ENCODE peak calls at places on chromosomes 4 and X, in ten cellular contexts. One of them, this sample, is unnamed.

GRCh38 chrX:118523920-118524319 is 28.3 kb downstream of the DOCK11 start:
- DNase-seq in NAMALWA: no peak
- DNase-seq in HT1080: no peak
- DNase-seq in PC-9: no peak
- DNase-seq in naive B cell: no peak
- DNase-seq in chondrocyte: no peak
- DNase-seq in SK-MEL-5: no peak
- DNase-seq in germinal center: no peak
- DNase-seq in stimulated activated CD4-positive, alpha-beta T cell treated with anti-CD3 and anti-CD28 coated beads, Interleukin-1b, Interleukin-23, amount 100 ng/mL, for 4 hours: no peak
- DNase-seq in nephron progenitor cell: no peak
- DNase-seq in this sample: no peak

GRCh38 chr4:182449960-182450359 is 206.8 kb downstream of the TENM3 start:
- DNase-seq in SK-MEL-5: no peak
- DNase-seq in germinal center: no peak
- DNase-seq in NAMALWA: no peak
- DNase-seq in chondrocyte: no peak
- DNase-seq in nephron progenitor cell: no peak
- DNase-seq in naive B cell: no peak
- DNase-seq in stimulated activated CD4-positive, alpha-beta T cell treated with anti-CD3 and anti-CD28 coated beads, Interleukin-1b, Interleukin-23, amount 100 ng/mL, for 4 hours: no peak
- DNase-seq in PC-9: no peak
- DNase-seq in HT1080: peak
- DNase-seq in this sample: no peak

GRCh38 chr4:33302298-33302697 is 2582.1 kb downstream of the PCDH7 start:
- DNase-seq in naive B cell: no peak
- DNase-seq in stimulated activated CD4-positive, alpha-beta T cell treated with anti-CD3 and anti-CD28 coated beads, Interleukin-1b, Interleukin-23, amount 100 ng/mL, for 4 hours: no peak
- DNase-seq in SK-MEL-5: no peak
- DNase-seq in germinal center: no peak
- DNase-seq in chondrocyte: no peak
- DNase-seq in PC-9: no peak
- DNase-seq in NAMALWA: no peak
- DNase-seq in HT1080: peak
- DNase-seq in nephron progenitor cell: no peak
- DNase-seq in this sample: no peak

GRCh38 chr4:107153228-107153627 is 117.1 kb upstream of the DKK2 start:
- DNase-seq in NAMALWA: peak
- DNase-seq in nephron progenitor cell: peak
- DNase-seq in chondrocyte: no peak
- DNase-seq in HT1080: peak
- DNase-seq in stimulated activated CD4-positive, alpha-beta T cell treated with anti-CD3 and anti-CD28 coated beads, Interleukin-1b, Interleukin-23, amount 100 ng/mL, for 4 hours: no peak
- DNase-seq in germinal center: no peak
- DNase-seq in PC-9: no peak
- DNase-seq in naive B cell: no peak
- DNase-seq in SK-MEL-5: peak
- DNase-seq in this sample: no peak

GRCh38 chr4:52997132-52997416 is 135.0 kb downstream of the RASL11B start:
- DNase-seq in HT1080: no peak
- DNase-seq in nephron progenitor cell: no peak
- DNase-seq in germinal center: no peak
- DNase-seq in naive B cell: no peak
- DNase-seq in NAMALWA: no peak
- DNase-seq in SK-MEL-5: no peak
- DNase-seq in chondrocyte: no peak
- DNase-seq in PC-9: no peak
- DNase-seq in stimulated activated CD4-positive, alpha-beta T cell treated with anti-CD3 and anti-CD28 coated beads, Interleukin-1b, Interleukin-23, amount 100 ng/mL, for 4 hours: no peak
- DNase-seq in this sample: no peak

GRCh38 chr4:8148785-8149435 is 9.7 kb downstream of the ABLIM2 start:
- DNase-seq in germinal center: no peak
- DNase-seq in nephron progenitor cell: no peak
- DNase-seq in NAMALWA: no peak
- DNase-seq in HT1080: no peak
- DNase-seq in PC-9: no peak
- DNase-seq in chondrocyte: no peak
- DNase-seq in stimulated activated CD4-positive, alpha-beta T cell treated with anti-CD3 and anti-CD28 coated beads, Interleukin-1b, Interleukin-23, amount 100 ng/mL, for 4 hours: no peak
- DNase-seq in naive B cell: no peak
- DNase-seq in SK-MEL-5: no peak
- DNase-seq in this sample: no peak

GRCh38 chrX:37883196-37883595 is 35.8 kb upstream of the DYNLT3 start:
- DNase-seq in germinal center: no peak
- DNase-seq in naive B cell: no peak
- DNase-seq in PC-9: no peak
- DNase-seq in HT1080: no peak
- DNase-seq in nephron progenitor cell: no peak
- DNase-seq in SK-MEL-5: peak
- DNase-seq in chondrocyte: no peak
- DNase-seq in NAMALWA: no peak
- DNase-seq in stimulated activated CD4-positive, alpha-beta T cell treated with anti-CD3 and anti-CD28 coated beads, Interleukin-1b, Interleukin-23, amount 100 ng/mL, for 4 hours: no peak
- DNase-seq in this sample: no peak

GRCh38 chrX:16838202-16839066 is 31.7 kb downstream of the RBBP7 start:
- DNase-seq in PC-9: no peak
- DNase-seq in chondrocyte: no peak
- DNase-seq in HT1080: peak
- DNase-seq in NAMALWA: no peak
- DNase-seq in SK-MEL-5: no peak
- DNase-seq in germinal center: no peak
- DNase-seq in nephron progenitor cell: peak
- DNase-seq in naive B cell: no peak
- DNase-seq in stimulated activated CD4-positive, alpha-beta T cell treated with anti-CD3 and anti-CD28 coated beads, Interleukin-1b, Interleukin-23, amount 100 ng/mL, for 4 hours: no peak
- DNase-seq in this sample: no peak

GRCh38 chr4:143251781-143252180 is 67.1 kb downstream of the USP38 start:
- DNase-seq in nephron progenitor cell: no peak
- DNase-seq in PC-9: peak
- DNase-seq in chondrocyte: no peak
- DNase-seq in stimulated activated CD4-positive, alpha-beta T cell treated with anti-CD3 and anti-CD28 coated beads, Interleukin-1b, Interleukin-23, amount 100 ng/mL, for 4 hours: no peak
- DNase-seq in NAMALWA: no peak
- DNase-seq in germinal center: no peak
- DNase-seq in SK-MEL-5: no peak
- DNase-seq in naive B cell: no peak
- DNase-seq in HT1080: peak
- DNase-seq in this sample: no peak

GRCh38 chr4:2937986-2938385 is 25.2 kb downstream of the NOP14 start:
- DNase-seq in HT1080: no peak
- DNase-seq in germinal center: no peak
- DNase-seq in nephron progenitor cell: no peak
- DNase-seq in PC-9: no peak
- DNase-seq in chondrocyte: no peak
- DNase-seq in NAMALWA: no peak
- DNase-seq in SK-MEL-5: no peak
- DNase-seq in naive B cell: no peak
- DNase-seq in stimulated activated CD4-positive, alpha-beta T cell treated with anti-CD3 and anti-CD28 coated beads, Interleukin-1b, Interleukin-23, amount 100 ng/mL, for 4 hours: no peak
- DNase-seq in this sample: no peak

GRCh38 chr4:48370260-48371134 is 29.2 kb downstream of the SLAIN2 start:
- DNase-seq in naive B cell: no peak
- DNase-seq in PC-9: no peak
- DNase-seq in NAMALWA: peak
- DNase-seq in SK-MEL-5: no peak
- DNase-seq in nephron progenitor cell: no peak
- DNase-seq in stimulated activated CD4-positive, alpha-beta T cell treated with anti-CD3 and anti-CD28 coated beads, Interleukin-1b, Interleukin-23, amount 100 ng/mL, for 4 hours: no peak
- DNase-seq in germinal center: peak
- DNase-seq in chondrocyte: no peak
- DNase-seq in HT1080: no peak
- DNase-seq in this sample: no peak

GRCh38 chr4:145734051-145734450 is 54.1 kb downstream of the C4orf51 start:
- DNase-seq in naive B cell: no peak
- DNase-seq in HT1080: no peak
- DNase-seq in chondrocyte: no peak
- DNase-seq in PC-9: no peak
- DNase-seq in SK-MEL-5: no peak
- DNase-seq in nephron progenitor cell: no peak
- DNase-seq in stimulated activated CD4-positive, alpha-beta T cell treated with anti-CD3 and anti-CD28 coated beads, Interleukin-1b, Interleukin-23, amount 100 ng/mL, for 4 hours: no peak
- DNase-seq in NAMALWA: no peak
- DNase-seq in germinal center: no peak
- DNase-seq in this sample: no peak

GRCh38 chrX:12469296-12469695 is 321.9 kb upstream of the PRPS2 start:
- DNase-seq in PC-9: no peak
- DNase-seq in NAMALWA: no peak
- DNase-seq in stimulated activated CD4-positive, alpha-beta T cell treated with anti-CD3 and anti-CD28 coated beads, Interleukin-1b, Interleukin-23, amount 100 ng/mL, for 4 hours: no peak
- DNase-seq in germinal center: no peak
- DNase-seq in HT1080: peak
- DNase-seq in chondrocyte: no peak
- DNase-seq in nephron progenitor cell: no peak
- DNase-seq in SK-MEL-5: no peak
- DNase-seq in naive B cell: no peak
- DNase-seq in this sample: no peak

GRCh38 chr4:141389649-141390048 is 169.0 kb downstream of the ZNF330 start:
- DNase-seq in nephron progenitor cell: no peak
- DNase-seq in HT1080: peak
- DNase-seq in chondrocyte: no peak
- DNase-seq in naive B cell: no peak
- DNase-seq in germinal center: no peak
- DNase-seq in PC-9: no peak
- DNase-seq in NAMALWA: no peak
- DNase-seq in SK-MEL-5: peak
- DNase-seq in stimulated activated CD4-positive, alpha-beta T cell treated with anti-CD3 and anti-CD28 coated beads, Interleukin-1b, Interleukin-23, amount 100 ng/mL, for 4 hours: no peak
- DNase-seq in this sample: no peak

GRCh38 chr4:170339522-170339921 is 249.8 kb upstream of the AADAT start:
- DNase-seq in HT1080: peak
- DNase-seq in germinal center: no peak
- DNase-seq in SK-MEL-5: no peak
- DNase-seq in nephron progenitor cell: no peak
- DNase-seq in PC-9: no peak
- DNase-seq in chondrocyte: no peak
- DNase-seq in naive B cell: no peak
- DNase-seq in NAMALWA: no peak
- DNase-seq in stimulated activated CD4-positive, alpha-beta T cell treated with anti-CD3 and anti-CD28 coated beads, Interleukin-1b, Interleukin-23, amount 100 ng/mL, for 4 hours: no peak
- DNase-seq in this sample: no peak

GRCh38 chrX:128439159-128439558 is 387.0 kb upstream of the ACTRT1 start:
- DNase-seq in nephron progenitor cell: no peak
- DNase-seq in HT1080: no peak
- DNase-seq in stimulated activated CD4-positive, alpha-beta T cell treated with anti-CD3 and anti-CD28 coated beads, Interleukin-1b, Interleukin-23, amount 100 ng/mL, for 4 hours: no peak
- DNase-seq in chondrocyte: no peak
- DNase-seq in PC-9: no peak
- DNase-seq in NAMALWA: no peak
- DNase-seq in naive B cell: no peak
- DNase-seq in germinal center: no peak
- DNase-seq in SK-MEL-5: no peak
- DNase-seq in this sample: no peak

GRCh38 chr4:12499693-12500092 is 984.4 kb downstream of the RAB28 start:
- DNase-seq in chondrocyte: no peak
- DNase-seq in NAMALWA: no peak
- DNase-seq in germinal center: no peak
- DNase-seq in naive B cell: no peak
- DNase-seq in HT1080: no peak
- DNase-seq in PC-9: no peak
- DNase-seq in stimulated activated CD4-positive, alpha-beta T cell treated with anti-CD3 and anti-CD28 coated beads, Interleukin-1b, Interleukin-23, amount 100 ng/mL, for 4 hours: no peak
- DNase-seq in SK-MEL-5: no peak
- DNase-seq in nephron progenitor cell: no peak
- DNase-seq in this sample: no peak

GRCh38 chr4:56637154-56637553 is 43.9 kb downstream of the HOPX start:
- DNase-seq in chondrocyte: no peak
- DNase-seq in germinal center: no peak
- DNase-seq in stimulated activated CD4-positive, alpha-beta T cell treated with anti-CD3 and anti-CD28 coated beads, Interleukin-1b, Interleukin-23, amount 100 ng/mL, for 4 hours: no peak
- DNase-seq in SK-MEL-5: no peak
- DNase-seq in NAMALWA: no peak
- DNase-seq in HT1080: no peak
- DNase-seq in PC-9: no peak
- DNase-seq in naive B cell: no peak
- DNase-seq in nephron progenitor cell: no peak
- DNase-seq in this sample: peak

GRCh38 chr4:107060388-107060787 is 24.3 kb upstream of the DKK2 start:
- DNase-seq in nephron progenitor cell: no peak
- DNase-seq in NAMALWA: no peak
- DNase-seq in chondrocyte: no peak
- DNase-seq in HT1080: peak
- DNase-seq in germinal center: no peak
- DNase-seq in naive B cell: no peak
- DNase-seq in PC-9: no peak
- DNase-seq in SK-MEL-5: no peak
- DNase-seq in stimulated activated CD4-positive, alpha-beta T cell treated with anti-CD3 and anti-CD28 coated beads, Interleukin-1b, Interleukin-23, amount 100 ng/mL, for 4 hours: no peak
- DNase-seq in this sample: no peak

GRCh38 chr4:24470681-24471622 is 113.4 kb downstream of the DHX15 start:
- DNase-seq in NAMALWA: no peak
- DNase-seq in stimulated activated CD4-positive, alpha-beta T cell treated with anti-CD3 and anti-CD28 coated beads, Interleukin-1b, Interleukin-23, amount 100 ng/mL, for 4 hours: no peak
- DNase-seq in PC-9: no peak
- DNase-seq in SK-MEL-5: no peak
- DNase-seq in germinal center: peak
- DNase-seq in chondrocyte: no peak
- DNase-seq in naive B cell: no peak
- DNase-seq in nephron progenitor cell: peak
- DNase-seq in HT1080: peak
- DNase-seq in this sample: peak